ENCODE peak calls at places on chromosomes 12 and 14, in seven cellular contexts. B, G, R, Y, A, W and O are unnamed samples.

GRCh38 chr14:58770501-58770982 is 132.8 kb downstream of the DACT1 start:
- DNase-seq in B (no peak), G (no peak), R (no peak), Y (no peak), A (no peak), W (no peak), O (no peak)

GRCh38 chr12:103333676-103334075 is 162.1 kb downstream of the C12orf42 start:
- DNase-seq in B (no peak), G (no peak), R (no peak), Y (no peak), A (no peak), W (no peak), O (no peak)

GRCh38 chr12:46409342-46409741 is 36.8 kb upstream of the SLC38A2 start:
- DNase-seq in B (no peak), G (no peak), R (no peak), Y (no peak), A (no peak), W (no peak), O (no peak)

GRCh38 chr12:112117685-112118084 is 7.7 kb upstream of the TRAFD1 start:
- DNase-seq in B (no peak), G (no peak), R (no peak), Y (no peak), A (no peak), W (peak; percentile 71), O (no peak)

GRCh38 chr14:39275395-39275794 is 41.7 kb downstream of the MIA2 start:
- DNase-seq in B (no peak), G (no peak), R (no peak), Y (no peak), A (no peak), W (no peak), O (no peak)

GRCh38 chr12:48489012-48489411 is 6.7 kb downstream of the C12orf54 start:
- DNase-seq in B (no peak), G (no peak), R (no peak), Y (no peak), A (no peak), W (peak; percentile 99), O (peak; percentile 95)

GRCh38 chr12:13044859-13045384 is 741 bp downstream of the FAM234B start:
- DNase-seq in B (no peak), G (peak; percentile 17), R (no peak), Y (no peak), A (no peak), W (peak; percentile 10), O (peak; percentile 7)

GRCh38 chr12:87687362-87687761 is 341.8 kb downstream of the C12orf50 start:
- DNase-seq in B (no peak), G (no peak), R (no peak), Y (no peak), A (no peak), W (no peak), O (no peak)

GRCh38 chr12:120775862-120776552 is 50.4 kb downstream of the ACADS start:
- DNase-seq in B (no peak), G (no peak), R (no peak), Y (no peak), A (no peak), W (no peak), O (no peak)

GRCh38 chr12:115261691-115262398 is 577.9 kb upstream of the TBX3 start:
- DNase-seq in B (no peak), G (no peak), R (no peak), Y (no peak), A (no peak), W (no peak), O (no peak)

GRCh38 chr12:51678086-51678724 is 87.2 kb downstream of the SCN8A start:
- DNase-seq in B (no peak), G (peak; percentile 73), R (peak; percentile 4), Y (no peak), A (no peak), W (peak; percentile 58), O (peak; percentile 45)

GRCh38 chr14:50230601-50231474 is 540 bp downstream of the SOS2 start:
- DNase-seq in B (no peak), G (peak; percentile 41), R (peak; percentile 7), Y (peak; percentile 80), A (peak; percentile 32), W (peak; percentile 92), O (peak; percentile 71)

GRCh38 chr14:61514006-61514830 is 181.1 kb upstream of the HIF1A start:
- DNase-seq in B (no peak), G (no peak), R (no peak), Y (no peak), A (no peak), W (peak; percentile 49), O (no peak)

GRCh38 chr12:18690653-18691052 is 47.2 kb downstream of the PLCZ1 start:
- DNase-seq in B (no peak), G (no peak), R (no peak), Y (no peak), A (no peak), W (peak; percentile 100), O (peak; percentile 100)

GRCh38 chr12:20917819-20918218 is 107.3 kb downstream of the SLCO1B3 start:
- DNase-seq in B (no peak), G (no peak), R (no peak), Y (no peak), A (no peak), W (no peak), O (no peak)

GRCh38 chr12:49705479-49706267 is 1.5 kb downstream of the FMNL3 start:
- DNase-seq in B (no peak), G (no peak), R (peak; percentile 14), Y (no peak), A (no peak), W (peak; percentile 27), O (no peak)

GRCh38 chr14:36293824-36294223 is 26.6 kb downstream of the MBIP start:
- DNase-seq in B (no peak), G (no peak), R (no peak), Y (no peak), A (no peak), W (peak; percentile 17), O (peak; percentile 15)

GRCh38 chr12:49889361-49890095 is 14.2 kb downstream of the FAIM2 start:
- DNase-seq in B (no peak), G (no peak), R (no peak), Y (no peak), A (no peak), W (no peak), O (no peak)

GRCh38 chr12:110684322-110684836 is 4.5 kb downstream of the HVCN1 start:
- DNase-seq in B (no peak), G (no peak), R (no peak), Y (no peak), A (no peak), W (no peak), O (no peak)

GRCh38 chr12:26976687-26977086 is 37.5 kb downstream of the TM7SF3 start:
- DNase-seq in B (no peak), G (no peak), R (no peak), Y (no peak), A (no peak), W (peak; percentile 80), O (peak; percentile 1)

GRCh38 chr12:62760779-62761178 is 174.2 kb downstream of the PPM1H start:
- DNase-seq in B (no peak), G (no peak), R (no peak), Y (no peak), A (no peak), W (no peak), O (no peak)

GRCh38 chr12:128850400-128850799 is 2.9 kb upstream of the GLT1D1 start:
- DNase-seq in B (no peak), G (no peak), R (no peak), Y (no peak), A (no peak), W (no peak), O (no peak)

GRCh38 chr14:72891666-72892102 is 2.2 kb downstream of the DPF3 start:
- DNase-seq in B (no peak), G (no peak), R (no peak), Y (no peak), A (no peak), W (no peak), O (no peak)

GRCh38 chr12:124387510-124387855 is 92.6 kb downstream of the RFLNA start:
- DNase-seq in B (no peak), G (no peak), R (no peak), Y (peak; percentile 83), A (no peak), W (no peak), O (no peak)

GRCh38 chr12:55852740-55853139 is 10.0 kb upstream of the MMP19 start:
- DNase-seq in B (no peak), G (no peak), R (no peak), Y (no peak), A (no peak), W (no peak), O (no peak)

GRCh38 chr12:2098852-2099251 is 46.1 kb downstream of the CACNA1C start:
- DNase-seq in B (no peak), G (no peak), R (no peak), Y (peak; percentile 69), A (no peak), W (no peak), O (no peak)

GRCh38 chr14:61225304-61225703 is 55.8 kb downstream of the TMEM30B start:
- DNase-seq in B (no peak), G (no peak), R (no peak), Y (no peak), A (no peak), W (no peak), O (no peak)

GRCh38 chr14:93214598-93214997 is 7.5 kb downstream of the UBR7 start:
- DNase-seq in B (no peak), G (no peak), R (no peak), Y (no peak), A (no peak), W (no peak), O (no peak)

GRCh38 chr14:30252800-30253425 is 306.0 kb upstream of the G2E3 start:
- DNase-seq in B (no peak), G (no peak), R (no peak), Y (no peak), A (no peak), W (peak; percentile 83), O (peak; percentile 61)

GRCh38 chr12:106974525-106974924 is 12.4 kb downstream of the MTERF2 start:
- DNase-seq in B (no peak), G (no peak), R (no peak), Y (no peak), A (no peak), W (no peak), O (no peak)

GRCh38 chr12:11650697-11651281 is 1.3 kb downstream of the ETV6 start:
- DNase-seq in B (no peak), G (no peak), R (no peak), Y (no peak), A (no peak), W (peak; percentile 55), O (peak; percentile 24)

GRCh38 chr12:54304187-54304810 is 3.5 kb upstream of the NFE2 start:
- DNase-seq in B (no peak), G (no peak), R (no peak), Y (peak; percentile 95), A (no peak), W (peak; percentile 72), O (no peak)

GRCh38 chr12:58206876-58207275 is 265.5 kb downstream of the ATP23 start:
- DNase-seq in B (no peak), G (no peak), R (no peak), Y (no peak), A (no peak), W (no peak), O (no peak)

GRCh38 chr12:15838986-15839385 is 43.2 kb upstream of the STRAP start:
- DNase-seq in B (no peak), G (no peak), R (no peak), Y (no peak), A (no peak), W (no peak), O (no peak)

GRCh38 chr14:36625014-36625413 is 36.6 kb upstream of the PAX9 start:
- DNase-seq in B (no peak), G (no peak), R (no peak), Y (no peak), A (no peak), W (no peak), O (no peak)

GRCh38 chr14:24327303-24327702 is 7.6 kb downstream of the ADCY4 start:
- DNase-seq in B (no peak), G (no peak), R (no peak), Y (no peak), A (no peak), W (no peak), O (no peak)

GRCh38 chr14:70641548-70642312 is at the start of gene TTC9:
- DNase-seq in B (no peak), G (peak; percentile 65), R (peak; percentile 37), Y (no peak), A (peak; percentile 27), W (no peak), O (no peak)